ENCODE peak calls at places on chromosome 7, in seven cellular contexts. D, C, T, N, U, B and Y are unnamed samples.

GRCh38 chr7:118731854-118732253 is 507.4 kb downstream of the ANKRD7 start:
- DNase-seq in D (no peak), C (no peak), T (no peak), N (no peak), U (no peak), B (no peak), Y (no peak)

GRCh38 chr7:151731022-151731441 is 145.9 kb downstream of the PRKAG2 start:
- DNase-seq in D (no peak), C (no peak), T (no peak), N (no peak), U (no peak), B (no peak), Y (no peak)

GRCh38 chr7:142960955-142961512 is 1.1 kb downstream of the KEL start:
- DNase-seq in D (peak; percentile 43), C (no peak), T (no peak), N (no peak), U (no peak), B (no peak), Y (no peak)

GRCh38 chr7:13538669-13539068 is 450.8 kb downstream of the ETV1 start:
- DNase-seq in D (no peak), C (no peak), T (no peak), N (no peak), U (no peak), B (no peak), Y (peak; percentile 61)

GRCh38 chr7:21986101-21986500 is 40.4 kb upstream of the CDCA7L start:
- DNase-seq in D (no peak), C (no peak), T (no peak), N (no peak), U (no peak), B (no peak), Y (no peak)

GRCh38 chr7:93921607-93922446 is at the start of gene GNG11:
- DNase-seq in D (peak; percentile 51), C (no peak), T (peak; percentile 18), N (peak; percentile 90), U (no peak), B (no peak), Y (peak; percentile 74)

GRCh38 chr7:26279405-26279804 is 12.3 kb upstream of the SNX10 start:
- DNase-seq in D (no peak), C (no peak), T (no peak), N (no peak), U (no peak), B (no peak), Y (no peak)

GRCh38 chr7:90574136-90574819 is 21.8 kb upstream of the CDK14 start:
- DNase-seq in D (no peak), C (no peak), T (no peak), N (peak; percentile 48), U (no peak), B (no peak), Y (peak; percentile 79)

GRCh38 chr7:32583791-32584190 is 88.5 kb downstream of the AVL9 start:
- DNase-seq in D (no peak), C (peak; percentile 54), T (peak; percentile 45), N (no peak), U (no peak), B (no peak), Y (peak; percentile 80)

GRCh38 chr7:131011437-131011752 is 277.4 kb upstream of the KLF14 start:
- DNase-seq in D (no peak), C (no peak), T (no peak), N (no peak), U (no peak), B (no peak), Y (no peak)

GRCh38 chr7:28729685-28730084 is 228.4 kb downstream of the TRIL start:
- DNase-seq in D (no peak), C (no peak), T (no peak), N (no peak), U (no peak), B (no peak), Y (peak; percentile 59)

GRCh38 chr7:106392565-106392964 is 107.8 kb upstream of the NAMPT start:
- DNase-seq in D (no peak), C (no peak), T (no peak), N (no peak), U (no peak), B (no peak), Y (no peak)

GRCh38 chr7:6512892-6513291 is 38.4 kb downstream of the GRID2IP start:
- DNase-seq in D (no peak), C (no peak), T (no peak), N (no peak), U (no peak), B (no peak), Y (no peak)

GRCh38 chr7:35727571-35727970 is 32.6 kb upstream of the HERPUD2 start:
- DNase-seq in D (no peak), C (no peak), T (no peak), N (peak; percentile 36), U (no peak), B (no peak), Y (no peak)

GRCh38 chr7:155470186-155470487 is 12.2 kb downstream of the EN2 start:
- DNase-seq in D (no peak), C (no peak), T (no peak), N (no peak), U (no peak), B (no peak), Y (no peak)

GRCh38 chr7:80781561-80781979 is 137.3 kb downstream of the SEMA3C start:
- DNase-seq in D (no peak), C (peak; percentile 93), T (peak; percentile 85), N (peak; percentile 34), U (no peak), B (no peak), Y (peak; percentile 87)

GRCh38 chr7:73683056-73683915 is at the start of the genes BUD23 and DNAJC30:
- DNase-seq in D (peak; percentile 88), C (peak; percentile 83), T (peak; percentile 75), N (peak; percentile 98), U (peak; percentile 94), B (peak; percentile 96), Y (peak; percentile 95)

GRCh38 chr7:70512719-70513118 is 619.2 kb upstream of the GALNT17 start:
- DNase-seq in D (no peak), C (no peak), T (no peak), N (no peak), U (no peak), B (no peak), Y (no peak)